ENCODE peak calls at places on chromosomes 2 and 18, in six cellular contexts. One of them, this sample, is unnamed.

GRCh38 chr18:52311331-52311730 is 28.7 kb upstream of the DCC start:
- DNase-seq in ELF-1: no peak
- DNase-seq in activated CD8-positive, alpha-beta memory T cell treated with anti-CD3 and anti-CD28 coated beads for 1 hour: no peak
- DNase-seq in GM04503: no peak
- DNase-seq in stimulated activated naive CD4-positive, alpha-beta T cell treated with Interleukin-2 at 50 U/mL for 16 hours: no peak
- DNase-seq in AML-193: no peak
- DNase-seq in this sample: no peak

GRCh38 chr2:176484838-176485237 is 215.6 kb downstream of the MTX2 start:
- DNase-seq in stimulated activated naive CD4-positive, alpha-beta T cell treated with Interleukin-2 at 50 U/mL for 16 hours: no peak
- DNase-seq in AML-193: no peak
- DNase-seq in GM04503: peak
- DNase-seq in ELF-1: no peak
- DNase-seq in activated CD8-positive, alpha-beta memory T cell treated with anti-CD3 and anti-CD28 coated beads for 1 hour: no peak
- DNase-seq in this sample: peak

GRCh38 chr2:36352024-36352398 is 3.6 kb upstream of the CRIM1 start:
- DNase-seq in GM04503: no peak
- DNase-seq in activated CD8-positive, alpha-beta memory T cell treated with anti-CD3 and anti-CD28 coated beads for 1 hour: no peak
- DNase-seq in stimulated activated naive CD4-positive, alpha-beta T cell treated with Interleukin-2 at 50 U/mL for 16 hours: no peak
- DNase-seq in AML-193: peak
- DNase-seq in ELF-1: no peak
- DNase-seq in this sample: peak

GRCh38 chr18:79388043-79388442 is 7.7 kb upstream of the NFATC1 start:
- DNase-seq in ELF-1: no peak
- DNase-seq in stimulated activated naive CD4-positive, alpha-beta T cell treated with Interleukin-2 at 50 U/mL for 16 hours: no peak
- DNase-seq in GM04503: no peak
- DNase-seq in activated CD8-positive, alpha-beta memory T cell treated with anti-CD3 and anti-CD28 coated beads for 1 hour: no peak
- DNase-seq in AML-193: no peak
- DNase-seq in this sample: no peak

GRCh38 chr2:193240752-193241151 is 1046.0 kb upstream of the TMEFF2 start:
- DNase-seq in ELF-1: no peak
- DNase-seq in activated CD8-positive, alpha-beta memory T cell treated with anti-CD3 and anti-CD28 coated beads for 1 hour: no peak
- DNase-seq in AML-193: no peak
- DNase-seq in stimulated activated naive CD4-positive, alpha-beta T cell treated with Interleukin-2 at 50 U/mL for 16 hours: no peak
- DNase-seq in GM04503: no peak
- DNase-seq in this sample: no peak

GRCh38 chr2:200627110-200627770 is 41.4 kb downstream of the AOX1 start:
- DNase-seq in GM04503: no peak
- DNase-seq in stimulated activated naive CD4-positive, alpha-beta T cell treated with Interleukin-2 at 50 U/mL for 16 hours: no peak
- DNase-seq in activated CD8-positive, alpha-beta memory T cell treated with anti-CD3 and anti-CD28 coated beads for 1 hour: no peak
- DNase-seq in AML-193: no peak
- DNase-seq in ELF-1: peak
- DNase-seq in this sample: no peak

GRCh38 chr18:59621027-59621426 is 76.2 kb downstream of the CCBE1 start:
- DNase-seq in ELF-1: no peak
- DNase-seq in stimulated activated naive CD4-positive, alpha-beta T cell treated with Interleukin-2 at 50 U/mL for 16 hours: no peak
- DNase-seq in activated CD8-positive, alpha-beta memory T cell treated with anti-CD3 and anti-CD28 coated beads for 1 hour: no peak
- DNase-seq in AML-193: no peak
- DNase-seq in GM04503: no peak
- DNase-seq in this sample: no peak

GRCh38 chr2:189096769-189097447 is 82.7 kb downstream of the COL5A2 start:
- DNase-seq in AML-193: no peak
- DNase-seq in GM04503: peak
- DNase-seq in stimulated activated naive CD4-positive, alpha-beta T cell treated with Interleukin-2 at 50 U/mL for 16 hours: no peak
- DNase-seq in ELF-1: no peak
- DNase-seq in activated CD8-positive, alpha-beta memory T cell treated with anti-CD3 and anti-CD28 coated beads for 1 hour: no peak
- DNase-seq in this sample: peak

GRCh38 chr2:219689676-219690628 is 62.5 kb downstream of the SLC4A3 start:
- DNase-seq in stimulated activated naive CD4-positive, alpha-beta T cell treated with Interleukin-2 at 50 U/mL for 16 hours: no peak
- DNase-seq in AML-193: peak
- DNase-seq in GM04503: no peak
- DNase-seq in activated CD8-positive, alpha-beta memory T cell treated with anti-CD3 and anti-CD28 coated beads for 1 hour: no peak
- DNase-seq in ELF-1: peak
- DNase-seq in this sample: peak

GRCh38 chr2:235591921-235592320 is 98.1 kb downstream of the AGAP1 start:
- DNase-seq in GM04503: no peak
- DNase-seq in stimulated activated naive CD4-positive, alpha-beta T cell treated with Interleukin-2 at 50 U/mL for 16 hours: no peak
- DNase-seq in AML-193: no peak
- DNase-seq in activated CD8-positive, alpha-beta memory T cell treated with anti-CD3 and anti-CD28 coated beads for 1 hour: no peak
- DNase-seq in ELF-1: no peak
- DNase-seq in this sample: no peak